ENCODE peak calls at places on chromosome X, in six cellular contexts. N is AML-193, M is nucleus accumbens, F is GDM1, Z is A549, O is AG08395. T is an unnamed sample.
A peak's percentile ranks its signal among the peaks of the same experiment; 100 is the strongest.

GRCh38 chrX:119778829-119779228 is 12.6 kb downstream of the RPL39 start:
- DNase-seq in F (no peak), M (no peak), N (no peak), O (no peak), Z (no peak), T (no peak)

GRCh38 chrX:153765138-153766079 is 1.4 kb downstream of the PLXNB3 start:
- DNase-seq in M (peak; percentile 86), F (no peak), Z (no peak), O (no peak), N (no peak), T (no peak)

GRCh38 chrX:54808109-54808604 is 612 bp downstream of the MAGED2 start:
- DNase-seq in N (no peak), Z (peak; percentile 32), O (peak; percentile 32), M (peak; percentile 60), F (no peak), T (no peak)

GRCh38 chrX:127861611-127862010 is 190.6 kb downstream of the ACTRT1 start:
- DNase-seq in F (no peak), Z (no peak), N (no peak), M (no peak), O (no peak), T (no peak)

GRCh38 chrX:74902806-74903205 is 22.4 kb downstream of the NEXMIF start:
- DNase-seq in F (no peak), N (no peak), O (no peak), M (no peak), Z (no peak), T (no peak)

GRCh38 chrX:111652719-111653118 is 28.3 kb upstream of the ALG13 start:
- DNase-seq in F (no peak), Z (peak; percentile 1), M (no peak), O (no peak), N (no peak), T (no peak)

GRCh38 chrX:130330706-130331105 is 9.0 kb upstream of the SLC25A14 start:
- DNase-seq in F (no peak), Z (peak; percentile 75), M (peak; percentile 6), N (no peak), O (peak; percentile 34), T (peak; percentile 27)

GRCh38 chrX:30275498-30275897 is 28.6 kb downstream of the MAGEB1 start:
- DNase-seq in F (no peak), M (no peak), N (no peak), Z (peak; percentile 55), O (peak; percentile 6), T (no peak)

GRCh38 chrX:154539077-154539476 is 7.6 kb downstream of the G6PD start:
- DNase-seq in M (no peak), O (no peak), F (no peak), N (no peak), Z (no peak), T (no peak)

GRCh38 chrX:154027003-154027402 is 7.3 kb upstream of the IRAK1 start:
- DNase-seq in O (no peak), Z (no peak), M (no peak), N (no peak), F (no peak), T (no peak)

T was measured in H54.